ENCODE peak calls at places on chromosomes 3 and 15, in nine cellular contexts. I is stomach, W is IMR-90, R is ovary, A is gastrocnemius medialis, J is breast epithelium, G is sigmoid colon, N is heart left ventricle, Z is esophagus muscularis mucosa. X is an unnamed sample.

GRCh38 chr3:112653209-112653871 is 12.4 kb upstream of the CCDC80 start:
- DNase-seq in I (no peak), W (peak; percentile 98), R (no peak), A (no peak), J (no peak), G (peak; percentile 68), N (peak; percentile 33), Z (no peak), X (no peak)

GRCh38 chr3:157065201-157065600 is 94.7 kb downstream of the CCNL1 start:
- DNase-seq in I (no peak), W (no peak), R (no peak), A (no peak), J (no peak), G (no peak), N (no peak), Z (peak; percentile 75), X (no peak)

GRCh38 chr3:50170689-50171088 is 15.6 kb downstream of the SEMA3F start:
- DNase-seq in I (no peak), W (peak; percentile 90), R (peak; percentile 45), A (no peak), J (no peak), G (no peak), N (peak; percentile 84), Z (no peak), X (no peak)

GRCh38 chr3:50375200-50375931 is 16.0 kb upstream of the TMEM115 start:
- DNase-seq in I (no peak), W (no peak), R (no peak), A (no peak), J (no peak), G (no peak), N (no peak), Z (no peak), X (no peak)

GRCh38 chr15:51536965-51537574 is 85.5 kb downstream of the DMXL2 start:
- DNase-seq in I (no peak), W (peak; percentile 42), R (no peak), A (no peak), J (no peak), G (no peak), N (no peak), Z (no peak), X (no peak)

GRCh38 chr3:95407709-95408463 is 1345.0 kb downstream of the NSUN3 start:
- DNase-seq in I (no peak), W (no peak), R (no peak), A (no peak), J (no peak), G (no peak), N (no peak), Z (no peak), X (no peak)

GRCh38 chr15:41621200-41622193 is 38.7 kb upstream of the MGA start:
- DNase-seq in I (peak; percentile 79), W (peak; percentile 77), R (peak; percentile 90), A (peak; percentile 80), J (peak; percentile 79), G (peak; percentile 92), N (peak; percentile 79), Z (peak; percentile 95), X (peak; percentile 54)

GRCh38 chr3:159825216-159825854 is 163.3 kb upstream of the IL12A start:
- DNase-seq in I (no peak), W (no peak), R (no peak), A (no peak), J (no peak), G (no peak), N (no peak), Z (no peak), X (no peak)

GRCh38 chr3:25631989-25632388 is 32.7 kb downstream of the TOP2B start:
- DNase-seq in I (no peak), W (no peak), R (no peak), A (no peak), J (no peak), G (no peak), N (no peak), Z (no peak), X (no peak)

GRCh38 chr3:117626577-117626976 is 917.0 kb downstream of the TUSC7 start:
- DNase-seq in I (no peak), W (no peak), R (no peak), A (no peak), J (no peak), G (no peak), N (no peak), Z (no peak), X (no peak)

GRCh38 chr3:122760457-122761271 is 33.0 kb downstream of the HSPBAP1 start:
- DNase-seq in I (no peak), W (no peak), R (no peak), A (no peak), J (no peak), G (no peak), N (no peak), Z (no peak), X (no peak)

GRCh38 chr3:130857336-130858026 is 36.4 kb upstream of the ATP2C1 start:
- DNase-seq in I (no peak), W (no peak), R (no peak), A (no peak), J (no peak), G (no peak), N (no peak), Z (no peak), X (no peak)

GRCh38 chr15:70004826-70005225 is 92.9 kb downstream of the TLE3 start:
- DNase-seq in I (no peak), W (no peak), R (no peak), A (no peak), J (no peak), G (no peak), N (no peak), Z (no peak), X (no peak)

GRCh38 chr15:69000091-69000490 is 14.4 kb upstream of the NOX5 start:
- DNase-seq in I (no peak), W (no peak), R (no peak), A (no peak), J (no peak), G (no peak), N (no peak), Z (peak; percentile 55), X (peak; percentile 14)

GRCh38 chr15:71304681-71305080 is 189.4 kb downstream of the THSD4 start:
- DNase-seq in I (no peak), W (no peak), R (no peak), A (no peak), J (no peak), G (no peak), N (no peak), Z (no peak), X (no peak)

GRCh38 chr3:47421741-47422649 is 41.2 kb downstream of the PTPN23 start:
- DNase-seq in I (peak; percentile 72), W (no peak), R (peak; percentile 38), A (peak; percentile 63), J (no peak), G (peak; percentile 68), N (peak; percentile 72), Z (no peak), X (no peak)
- TF ChIP-seq POLR2A in I (no peak), W (no peak), R (no peak), A (no peak), J (no peak), G (no peak), N (no peak), Z (no peak), X (no peak)

DNA sequence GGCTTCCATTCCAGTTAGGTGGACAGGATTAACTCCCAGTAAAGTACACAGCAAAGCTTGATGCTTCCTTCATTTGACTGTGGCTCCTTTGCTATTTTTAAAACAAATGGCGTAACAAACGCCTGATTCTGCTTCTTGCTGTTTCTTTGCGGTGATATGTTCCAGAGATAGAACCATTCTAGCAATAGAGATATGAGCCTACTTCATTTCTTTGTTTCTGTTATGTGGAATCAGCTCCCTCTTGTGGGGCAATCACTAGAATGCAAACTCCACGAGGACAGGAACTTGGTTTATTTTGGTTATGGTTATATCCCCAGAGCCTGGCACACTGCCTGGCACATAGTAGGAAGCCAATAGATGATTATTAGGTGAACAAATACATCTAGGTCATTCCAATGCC is 122.6 kb upstream of the SLC6A11 start:
- DNase-seq in I (no peak), W (peak; percentile 3), R (no peak), A (no peak), J (no peak), G (no peak), N (no peak), Z (no peak), X (no peak)
- TF ChIP-seq CTCF in I (no peak), W (no peak), R (no peak), A (peak; percentile 39), J (no peak), G (no peak), N (no peak), Z (no peak), X (no peak)

GRCh38 chr3:13420817-13421755 is 964 bp upstream of the NUP210 start:
- DNase-seq in I (peak; percentile 30), W (no peak), R (no peak), A (no peak), J (no peak), G (no peak), N (no peak), Z (no peak), X (no peak)
- H3K4me3 ChIP-seq in I (peak overlapping the region; percentile 53), W (no peak overlapping the region), R (no peak overlapping the region), A (peak overlapping the region; percentile 52), J (peak overlapping the region; percentile 74), G (peak overlapping the region; percentile 61), N (no peak overlapping the region), Z (peak overlapping the region; percentile 64), X (no peak overlapping the region)

GRCh38 chr15:66702770-66703539 is 919 bp downstream of the SMAD6 start:
- DNase-seq in I (peak; percentile 36), W (no peak), R (no peak), A (no peak), J (no peak), G (no peak), N (peak; percentile 25), Z (no peak), X (no peak)

GRCh38 chr15:66701422-66702034 is 508 bp upstream of the SMAD6 start:
- DNase-seq in I (peak; percentile 33), W (no peak), R (peak; percentile 48), A (peak; percentile 54), J (no peak), G (peak; percentile 73), N (peak; percentile 65), Z (no peak), X (peak; percentile 91)

GRCh38 chr15:66700802-66701421 is 1.1 kb upstream of the SMAD6 start:
- DNase-seq in I (peak; percentile 97), W (peak; percentile 91), R (peak; percentile 98), A (peak; percentile 96), J (peak; percentile 96), G (peak; percentile 98), N (peak; percentile 97), Z (peak; percentile 98), X (peak; percentile 94)

GRCh38 chr15:66703540-66703941 is 1.5 kb downstream of the SMAD6 start:
- DNase-seq in I (peak; percentile 52), W (peak; percentile 55), R (no peak), A (peak; percentile 25), J (no peak), G (no peak), N (peak; percentile 42), Z (no peak), X (no peak)

DNA sequence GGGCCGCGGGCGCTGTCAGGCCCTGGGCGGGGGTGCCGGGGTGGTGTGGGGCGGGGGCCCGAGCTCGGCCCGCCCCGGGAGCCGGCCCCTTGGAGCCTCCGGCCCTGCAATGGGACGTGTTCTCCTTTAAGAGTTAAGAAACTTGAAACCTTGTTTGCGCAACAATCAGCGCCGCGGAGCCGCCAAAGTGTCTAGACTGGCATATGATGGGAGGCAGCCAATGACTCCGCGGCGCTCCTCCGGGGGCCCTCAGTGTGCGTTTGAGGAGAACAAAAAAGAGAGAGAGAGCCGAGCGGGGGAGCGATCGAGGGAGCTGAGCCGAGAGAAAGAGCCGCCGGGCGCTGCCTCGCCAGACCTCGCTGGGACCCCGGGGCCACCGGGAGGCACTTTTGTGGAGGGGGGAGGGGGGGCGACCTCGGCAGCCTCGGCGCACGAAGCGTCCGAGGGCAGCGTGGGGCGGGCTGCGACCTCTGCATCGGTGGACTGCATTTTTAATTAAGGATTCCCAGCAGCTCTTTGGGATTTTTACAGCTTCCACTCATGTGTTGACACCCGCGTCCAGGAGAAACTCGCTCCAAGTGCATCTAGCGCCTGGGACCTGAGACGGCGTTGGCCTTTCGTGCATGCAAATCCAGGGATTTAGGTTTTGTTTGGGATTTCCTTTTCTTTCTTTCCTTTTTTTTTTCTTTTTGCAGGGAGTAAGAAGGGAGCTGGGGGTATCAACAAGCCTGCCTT is at the start of gene SMAD6:
- DNase-seq in I (peak; percentile 96), W (peak; percentile 98), R (peak; percentile 97), A (peak; percentile 94), J (peak; percentile 88), G (peak; percentile 97), N (peak; percentile 93), Z (peak; percentile 98), X (peak; percentile 99)
- TF ChIP-seq POLR2A in I (no peak), W (peak; percentile 81), R (peak; percentile 49), A (peak; percentile 48), J (peak; percentile 23), G (no peak), N (peak; percentile 79), Z (no peak), X (no peak)